ENCODE peak calls at places on chromosomes 5 and 9, in six cellular contexts. One of them, this sample, is unnamed. For H3K36me3, the result is how much of the 10 kb centered on the place peaks cover.

GRCh38 chr5:174120436-174120835 is 74.9 kb downstream of the NSG2 start:
- DNase-seq in fibroblast of lung: no peak
- DNase-seq in colonic mucosa: no peak
- DNase-seq in WERI-Rb-1: no peak
- DNase-seq in transverse colon: no peak
- DNase-seq in bronchial epithelial cell: no peak
- DNase-seq in this sample: no peak

GRCh38 chr9:77575785-77576184 is 72.3 kb downstream of the GNA14 start:
- DNase-seq in fibroblast of lung: peak
- DNase-seq in colonic mucosa: no peak
- DNase-seq in WERI-Rb-1: no peak
- DNase-seq in transverse colon: no peak
- DNase-seq in bronchial epithelial cell: peak
- DNase-seq in this sample: no peak

GRCh38 chr5:73519531-73520283 is 21.5 kb downstream of the BTF3 start:
- DNase-seq in fibroblast of lung: peak
- DNase-seq in colonic mucosa: peak
- DNase-seq in WERI-Rb-1: peak
- DNase-seq in transverse colon: peak
- DNase-seq in bronchial epithelial cell: peak
- DNase-seq in this sample: peak

GRCh38 chr5:139415221-139415861 is 11.5 kb upstream of the SPATA24 start:
- DNase-seq in fibroblast of lung: no peak
- DNase-seq in colonic mucosa: no peak
- DNase-seq in WERI-Rb-1: no peak
- DNase-seq in transverse colon: no peak
- DNase-seq in bronchial epithelial cell: peak
- DNase-seq in this sample: no peak

GRCh38 chr9:130292104-130292503 is 26.5 kb downstream of the HMCN2 start:
- DNase-seq in fibroblast of lung: no peak
- DNase-seq in colonic mucosa: no peak
- DNase-seq in WERI-Rb-1: no peak
- DNase-seq in transverse colon: no peak
- DNase-seq in bronchial epithelial cell: no peak
- DNase-seq in this sample: no peak

GRCh38 chr5:180093651-180094382 is 22.3 kb upstream of the RNF130 start:
- DNase-seq in fibroblast of lung: no peak
- DNase-seq in colonic mucosa: no peak
- DNase-seq in WERI-Rb-1: no peak
- DNase-seq in transverse colon: no peak
- DNase-seq in bronchial epithelial cell: no peak
- DNase-seq in this sample: no peak

GRCh38 chr5:76958976-76959767 is 6.3 kb downstream of the CRHBP start:
- DNase-seq in fibroblast of lung: peak
- DNase-seq in colonic mucosa: no peak
- DNase-seq in WERI-Rb-1: no peak
- DNase-seq in transverse colon: no peak
- DNase-seq in bronchial epithelial cell: peak
- DNase-seq in this sample: peak

GRCh38 chr9:3863686-3864085 is 337.9 kb upstream of the RFX3 start:
- DNase-seq in fibroblast of lung: peak
- DNase-seq in colonic mucosa: no peak
- DNase-seq in WERI-Rb-1: no peak
- DNase-seq in transverse colon: no peak
- DNase-seq in bronchial epithelial cell: no peak
- DNase-seq in this sample: no peak

GRCh38 chr9:136122425-136123383 is 4.0 kb upstream of the TMEM250 start:
- DNase-seq in fibroblast of lung: peak
- DNase-seq in colonic mucosa: peak
- DNase-seq in WERI-Rb-1: peak
- DNase-seq in transverse colon: peak
- DNase-seq in bronchial epithelial cell: no peak
- DNase-seq in this sample: peak

GRCh38 chr5:62268239-62268638 is 37.8 kb upstream of the KIF2A start:
- DNase-seq in fibroblast of lung: peak
- DNase-seq in colonic mucosa: peak
- DNase-seq in WERI-Rb-1: no peak
- DNase-seq in transverse colon: no peak
- DNase-seq in bronchial epithelial cell: peak
- DNase-seq in this sample: peak

GRCh38 chr5:135135530-135136201 is 101.6 kb upstream of the PITX1 start:
- DNase-seq in fibroblast of lung: peak
- DNase-seq in colonic mucosa: peak
- DNase-seq in WERI-Rb-1: no peak
- DNase-seq in transverse colon: peak
- DNase-seq in bronchial epithelial cell: peak
- DNase-seq in this sample: no peak

GRCh38 chr5:172689801-172690200 is 48.7 kb downstream of the NEURL1B start:
- DNase-seq in fibroblast of lung: no peak
- DNase-seq in colonic mucosa: no peak
- DNase-seq in WERI-Rb-1: no peak
- DNase-seq in transverse colon: no peak
- DNase-seq in bronchial epithelial cell: no peak
- DNase-seq in this sample: no peak

GRCh38 chr5:10595678-10596309 is 31.9 kb downstream of the ANKRD33B start:
- DNase-seq in fibroblast of lung: peak
- DNase-seq in colonic mucosa: peak
- DNase-seq in WERI-Rb-1: no peak
- DNase-seq in transverse colon: no peak
- DNase-seq in bronchial epithelial cell: peak
- DNase-seq in this sample: peak

GRCh38 chr5:133489632-133490031 is 122.7 kb downstream of the FSTL4 start:
- DNase-seq in fibroblast of lung: no peak
- DNase-seq in colonic mucosa: no peak
- DNase-seq in WERI-Rb-1: peak
- DNase-seq in transverse colon: no peak
- DNase-seq in bronchial epithelial cell: peak
- DNase-seq in this sample: no peak

GRCh38 chr5:67315082-67315801 is 118.6 kb upstream of the CD180 start:
- DNase-seq in fibroblast of lung: peak
- DNase-seq in colonic mucosa: no peak
- DNase-seq in WERI-Rb-1: no peak
- DNase-seq in transverse colon: no peak
- DNase-seq in bronchial epithelial cell: peak
- DNase-seq in this sample: peak

GRCh38 chr5:171997011-171997410 is 9.4 kb downstream of the FBXW11 start:
- DNase-seq in fibroblast of lung: no peak
- DNase-seq in colonic mucosa: no peak
- DNase-seq in WERI-Rb-1: no peak
- DNase-seq in transverse colon: no peak
- DNase-seq in bronchial epithelial cell: no peak
- DNase-seq in this sample: no peak

GRCh38 chr5:158770506-158770905 is 329.2 kb downstream of the EBF1 start:
- DNase-seq in fibroblast of lung: no peak
- DNase-seq in colonic mucosa: no peak
- DNase-seq in WERI-Rb-1: peak
- DNase-seq in transverse colon: no peak
- DNase-seq in bronchial epithelial cell: peak
- DNase-seq in this sample: no peak
- TF ChIP-seq CTCF in fibroblast of lung: no peak
- TF ChIP-seq CTCF in colonic mucosa: no peak
- TF ChIP-seq CTCF in WERI-Rb-1: peak
- TF ChIP-seq CTCF in transverse colon: no peak
- TF ChIP-seq CTCF in bronchial epithelial cell: peak
- TF ChIP-seq CTCF in this sample: no peak

DNA sequence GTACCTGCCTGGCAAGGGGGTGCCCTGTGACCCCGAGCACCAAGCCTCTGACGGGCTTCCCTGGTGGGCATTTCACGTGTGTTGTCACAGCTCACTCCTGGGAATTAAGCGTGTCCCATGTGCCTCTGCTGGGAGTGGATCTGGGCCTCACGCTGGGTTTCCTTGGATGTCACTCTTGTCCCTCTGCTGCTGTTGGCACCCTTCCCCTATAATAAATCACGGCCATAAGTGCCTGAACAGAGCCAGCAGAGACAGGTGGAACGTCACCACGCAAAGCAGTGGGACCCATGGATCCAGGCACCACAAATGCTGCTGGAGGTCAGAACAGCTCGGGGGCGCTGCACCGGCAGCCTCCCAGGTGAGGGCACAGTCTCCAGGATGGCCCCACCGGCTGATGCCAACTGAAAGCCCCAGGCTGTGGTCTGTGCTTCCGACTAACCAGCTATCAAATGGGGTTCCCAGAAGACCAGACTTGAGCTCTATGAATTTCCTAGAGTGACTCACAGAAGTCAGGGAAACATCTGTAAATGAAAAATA is 17.9 kb upstream of the ZDHHC11 start:
- DNase-seq in fibroblast of lung: no peak
- DNase-seq in colonic mucosa: no peak
- DNase-seq in WERI-Rb-1: no peak
- DNase-seq in transverse colon: no peak
- DNase-seq in bronchial epithelial cell: no peak
- DNase-seq in this sample: no peak
- H3K36me3 ChIP-seq in fibroblast of lung: under half
- H3K36me3 ChIP-seq in colonic mucosa: under half
- H3K36me3 ChIP-seq in WERI-Rb-1: half or more
- H3K36me3 ChIP-seq in transverse colon: under half
- H3K36me3 ChIP-seq in bronchial epithelial cell: under half
- H3K36me3 ChIP-seq in this sample: half or more

GRCh38 chr5:144390133-144390532 is 219.5 kb downstream of the KCTD16 start:
- DNase-seq in fibroblast of lung: no peak
- DNase-seq in colonic mucosa: no peak
- DNase-seq in WERI-Rb-1: peak
- DNase-seq in transverse colon: peak
- DNase-seq in bronchial epithelial cell: peak
- DNase-seq in this sample: peak
- TF ChIP-seq CTCF in fibroblast of lung: no peak
- TF ChIP-seq CTCF in colonic mucosa: peak
- TF ChIP-seq CTCF in WERI-Rb-1: peak
- TF ChIP-seq CTCF in transverse colon: peak
- TF ChIP-seq CTCF in bronchial epithelial cell: peak
- TF ChIP-seq CTCF in this sample: no peak

GRCh38 chr9:5953743-5954707 is 61.4 kb downstream of the RANBP6 start:
- DNase-seq in fibroblast of lung: no peak
- DNase-seq in colonic mucosa: no peak
- DNase-seq in WERI-Rb-1: no peak
- DNase-seq in transverse colon: no peak
- DNase-seq in bronchial epithelial cell: peak
- DNase-seq in this sample: no peak
- H3K36me3 ChIP-seq in fibroblast of lung: under half
- H3K36me3 ChIP-seq in colonic mucosa: under half
- H3K36me3 ChIP-seq in WERI-Rb-1: under half
- H3K36me3 ChIP-seq in transverse colon: under half
- H3K36me3 ChIP-seq in bronchial epithelial cell: under half
- H3K36me3 ChIP-seq in this sample: under half

This sample was measured in endothelial cell of umbilical vein.